ENCODE peak calls at places on chromosome 16, in seven cellular contexts. J is brain microvascular endothelial cell, Q is A549, D is MM.1S, B is pancreas, E is neural progenitor cell, T is psoas muscle. H is an unnamed sample.

GRCh38 chr16:80573700-80574120 is 32.9 kb downstream of the DYNLRB2 start:
- DNase-seq in T (no peak), D (no peak), B (no peak), Q (no peak), E (no peak), J (no peak), H (no peak)

GRCh38 chr16:29760567-29761279 is 14.9 kb upstream of the C16orf54 start:
- DNase-seq in B (no peak), T (no peak), Q (no peak), J (no peak), D (no peak), E (no peak), H (no peak)

GRCh38 chr16:9094008-9094846 is 2.8 kb downstream of the HAPSTR1 start:
- DNase-seq in E (no peak), T (no peak), Q (no peak), B (no peak), D (peak; percentile 44), J (no peak), H (no peak)

GRCh38 chr16:592518-593306 is 2.8 kb downstream of the RAB40C start:
- DNase-seq in Q (no peak), E (no peak), D (no peak), J (no peak), B (peak; percentile 80), T (peak; percentile 89), H (peak; percentile 26)

GRCh38 chr16:76653390-76654026 is 376.3 kb downstream of the CNTNAP4 start:
- DNase-seq in E (peak; percentile 81), T (no peak), D (peak; percentile 48), Q (peak; percentile 32), J (peak; percentile 4), B (no peak), H (peak; percentile 55)

GRCh38 chr16:77834600-77834963 is 46.2 kb downstream of the VAT1L start:
- DNase-seq in E (no peak), T (no peak), D (no peak), B (no peak), J (peak; percentile 74), Q (no peak), H (peak; percentile 65)

GRCh38 chr16:85557083-85557975 is 55.8 kb upstream of the GSE1 start:
- DNase-seq in Q (peak; percentile 63), J (no peak), D (peak; percentile 18), T (no peak), E (peak; percentile 40), B (peak; percentile 66), H (peak; percentile 34)

GRCh38 chr16:26988186-26988585 is 78.5 kb upstream of the C16orf82 start:
- DNase-seq in Q (no peak), T (no peak), B (no peak), E (no peak), J (no peak), D (no peak), H (no peak)

GRCh38 chr16:30377050-30377811 is 2.6 kb downstream of the MYL11 start:
- DNase-seq in B (no peak), T (no peak), Q (no peak), J (no peak), D (no peak), E (peak; percentile 38), H (no peak)

GRCh38 chr16:56910114-56910511 is 21.8 kb upstream of the HERPUD1 start:
- DNase-seq in E (no peak), D (no peak), Q (no peak), T (no peak), J (no peak), B (no peak), H (peak; percentile 52)
- H3K4me3 ChIP-seq in E (no peak overlapping the region), D (no peak overlapping the region), Q (no peak overlapping the region), T (no peak overlapping the region), J (no peak overlapping the region), B (no peak overlapping the region), H (no peak overlapping the region)

DNA sequence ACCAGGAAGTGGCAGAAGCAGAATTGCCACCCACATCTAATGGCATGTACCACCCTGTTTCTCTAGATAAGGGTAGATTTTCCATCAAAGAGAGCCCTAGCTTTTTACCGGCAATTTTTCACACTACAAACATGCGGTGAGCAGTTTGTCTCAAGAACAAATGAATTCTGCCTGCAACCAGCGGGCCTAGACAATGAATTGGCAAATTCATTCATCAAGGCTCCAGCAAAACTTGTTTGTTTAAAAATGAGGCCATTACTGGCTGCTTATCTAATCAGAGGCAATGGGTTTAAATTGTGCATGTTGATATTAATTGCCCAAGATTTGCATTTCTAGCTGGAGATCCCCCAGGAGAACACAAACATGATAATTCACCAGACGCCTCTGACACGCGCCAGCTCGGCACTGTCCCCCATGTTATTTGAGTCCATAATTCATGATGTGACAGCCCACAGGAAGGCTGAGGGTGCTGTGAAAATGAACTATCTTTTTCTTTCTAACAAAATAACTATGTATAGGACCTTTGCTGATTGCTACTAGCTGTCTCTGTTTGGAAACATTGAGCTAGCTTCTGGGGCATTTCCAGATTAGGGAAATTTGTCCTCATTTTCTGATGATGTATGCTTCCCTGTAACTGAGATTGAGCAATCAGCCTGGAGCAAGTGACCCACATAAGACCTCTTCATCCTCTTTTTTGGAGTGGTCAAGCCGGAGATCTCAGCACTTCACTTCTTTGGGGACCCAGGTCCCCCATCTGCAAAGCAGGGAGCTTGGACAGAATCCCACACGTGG is 80.8 kb downstream of the CNGB1 start:
- DNase-seq in E (no peak), D (no peak), T (no peak), B (no peak), Q (no peak), J (no peak), H (peak; percentile 69)
- TF ChIP-seq CTCF in E (no peak), D (no peak), T (no peak), B (no peak), Q (no peak), J (no peak), H (no peak)

DNA sequence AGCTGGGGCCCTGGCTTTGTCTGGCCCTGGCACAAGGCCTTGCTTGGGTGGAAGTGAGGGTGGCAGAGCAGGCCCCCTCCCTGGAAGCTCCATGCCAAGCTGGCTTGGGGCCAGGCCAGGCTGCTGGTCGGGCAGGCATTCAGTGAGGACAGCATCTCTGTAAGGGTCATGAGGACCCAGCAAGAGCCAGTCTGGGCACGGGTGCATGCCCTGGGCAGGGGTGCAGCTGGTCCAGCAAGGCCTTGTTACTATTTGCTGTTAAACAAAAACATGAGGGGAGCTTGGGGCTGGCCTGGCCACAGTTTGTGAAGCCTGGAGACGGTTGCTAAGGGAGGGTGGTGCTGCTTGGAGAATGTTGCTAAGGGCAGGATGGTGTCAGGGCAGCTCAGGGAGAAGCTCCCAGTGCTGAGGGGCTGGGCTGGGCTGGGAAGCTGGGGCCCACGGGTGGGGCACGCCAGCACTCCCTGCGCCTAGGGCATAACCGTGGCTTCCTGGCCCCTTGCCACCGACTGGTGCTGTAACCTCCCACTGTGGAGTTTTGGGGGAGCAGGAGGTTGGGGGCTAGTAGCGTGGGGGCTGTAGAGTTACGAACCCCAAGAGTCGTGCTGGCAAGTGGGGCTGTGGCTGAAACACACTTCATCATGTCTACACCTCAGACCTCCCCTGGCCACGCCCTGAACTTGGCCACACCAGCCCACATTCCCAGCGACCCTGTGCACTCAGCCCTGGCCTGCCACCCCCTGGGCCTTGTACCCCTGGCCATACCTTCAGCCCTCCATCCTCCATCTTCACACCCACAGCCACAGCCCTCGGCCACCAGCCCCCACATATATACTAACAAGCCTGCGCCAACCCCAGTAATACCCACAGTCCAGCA is 1.6 kb downstream of the TPPP3 start:
- DNase-seq in T (peak; percentile 68), B (peak; percentile 68), J (no peak), Q (no peak), D (no peak), E (no peak), H (no peak)
- H3K4me3 ChIP-seq in T (peak overlapping the region; percentile 59), B (no peak overlapping the region), J (no peak overlapping the region), Q (no peak overlapping the region), D (no peak overlapping the region), E (no peak overlapping the region), H (no peak overlapping the region)

DNA sequence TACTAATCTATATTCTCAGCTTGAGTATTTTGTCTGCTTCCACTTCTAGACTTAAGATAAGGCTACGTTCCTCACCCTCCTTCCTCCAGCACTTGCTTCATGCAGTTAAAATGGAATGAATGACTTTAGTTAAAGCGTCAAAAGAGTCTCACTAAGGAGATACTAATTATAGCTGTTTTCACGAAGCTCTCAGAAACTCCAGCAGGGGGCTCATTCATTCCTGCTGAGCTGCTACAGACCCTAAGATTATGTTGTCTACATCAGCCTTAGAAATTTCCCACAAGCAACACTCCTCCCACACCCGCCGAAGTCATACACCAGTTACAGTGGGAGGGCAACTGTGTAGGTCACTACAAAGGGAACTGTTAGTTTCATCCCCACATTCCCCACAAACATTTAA is 57.0 kb upstream of the KIFC3 start:
- DNase-seq in T (no peak), B (no peak), Q (peak; percentile 77), D (no peak), E (peak; percentile 79), J (peak; percentile 85), H (peak; percentile 65)
- TF ChIP-seq CTCF in T (no peak), B (no peak), Q (peak; percentile 55), D (peak; percentile 14), E (peak; percentile 45), J (peak; percentile 71), H (peak; percentile 40)

DNA sequence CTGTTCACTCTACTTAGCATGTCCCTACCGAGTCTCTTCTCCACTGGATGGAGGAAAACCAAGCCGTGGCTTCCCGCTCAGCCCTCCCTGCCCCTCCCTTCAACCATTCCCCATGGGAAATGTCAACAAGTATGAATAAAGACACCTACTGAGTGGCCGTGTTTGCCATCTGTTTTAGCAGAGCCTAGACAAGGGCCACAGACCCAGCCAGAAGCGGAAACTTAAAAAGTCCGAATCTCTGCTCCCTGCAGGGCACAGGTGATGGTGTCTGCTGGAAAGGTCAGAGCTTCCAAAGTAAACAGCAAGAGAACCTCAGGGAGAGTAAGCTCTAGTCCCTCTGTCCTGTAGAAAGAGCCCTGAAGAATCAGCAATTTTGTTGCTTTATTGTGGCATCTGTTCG is 2.8 kb upstream of the LPCAT2 start:
- DNase-seq in J (no peak), E (no peak), D (no peak), B (no peak), Q (no peak), T (no peak), H (no peak)
- H3K4me3 ChIP-seq in J (no peak overlapping the region), E (no peak overlapping the region), D (no peak overlapping the region), B (no peak overlapping the region), Q (no peak overlapping the region), T (no peak overlapping the region), H (no peak overlapping the region)

GRCh38 chr16:59878999-59879398 is 1144.9 kb upstream of the GOT2 start:
- DNase-seq in E (no peak), T (no peak), D (no peak), Q (peak; percentile 13), J (no peak), B (no peak), H (no peak)
- TF ChIP-seq CTCF in E (no peak), T (no peak), D (no peak), Q (no peak), J (no peak), B (no peak), H (no peak)